ENCODE peak calls at places on chromosome 17, in six cellular contexts. L is mucosa of descending colon, M is NCI-H2029, P is H1, K is HEK293T, C is body of pancreas. Q is an unnamed sample.
A peak's percentile ranks its signal among the peaks of the same experiment; 100 is the strongest.

GRCh38 chr17:30256756-30257506 is 21.4 kb upstream of the SLC6A4 start:
- DNase-seq in L (no peak), M (no peak), P (no peak), K (no peak), C (no peak), Q (no peak)

GRCh38 chr17:72496461-72496860 is 375.6 kb downstream of the SOX9 start:
- DNase-seq in L (no peak), M (no peak), P (no peak), K (no peak), C (no peak), Q (no peak)

GRCh38 chr17:74513987-74514631 is 17.2 kb downstream of the CD300LB start:
- DNase-seq in L (no peak), M (no peak), P (peak; percentile 61), K (peak; percentile 23), C (no peak), Q (no peak)

GRCh38 chr17:42409467-42410351 is 13.3 kb downstream of the CAVIN1 start:
- DNase-seq in L (peak; percentile 25), M (no peak), P (no peak), K (no peak), C (no peak), Q (no peak)

GRCh38 chr17:8665681-8666080 is 35.2 kb upstream of the MYH10 start:
- DNase-seq in L (no peak), M (no peak), P (no peak), K (no peak), C (no peak), Q (no peak)

GRCh38 chr17:77316191-77316641 is 175.4 kb downstream of the SEC14L1 start:
- DNase-seq in L (peak; percentile 30), M (no peak), P (peak; percentile 67), K (no peak), C (no peak), Q (no peak)

GRCh38 chr17:43940630-43941029 is 1.6 kb downstream of the PPY start:
- DNase-seq in L (no peak), M (no peak), P (peak; percentile 83), K (peak; percentile 61), C (no peak), Q (peak; percentile 80)

GRCh38 chr17:15350777-15351486 is 9.5 kb upstream of the TEKT3 start:
- DNase-seq in L (no peak), M (no peak), P (no peak), K (no peak), C (no peak), Q (no peak)

GRCh38 chr17:58641937-58642336 is 49.9 kb downstream of the TEX14 start:
- DNase-seq in L (no peak), M (no peak), P (no peak), K (no peak), C (no peak), Q (no peak)

GRCh38 chr17:69170377-69170776 is 28.7 kb upstream of the ABCA6 start:
- DNase-seq in L (no peak), M (no peak), P (no peak), K (no peak), C (no peak), Q (no peak)

GRCh38 chr17:48544356-48545021 is 420 bp downstream of the HOXB2 start:
- DNase-seq in L (peak; percentile 81), M (peak; percentile 55), P (no peak), K (peak; percentile 70), C (peak; percentile 39), Q (peak; percentile 80)

GRCh38 chr17:78645421-78646295 is 68.5 kb upstream of the DNAH17 start:
- DNase-seq in L (peak; percentile 65), M (no peak), P (no peak), K (no peak), C (peak; percentile 26), Q (no peak)

GRCh38 chr17:70352834-70353233 is 183.5 kb downstream of the KCNJ2 start:
- DNase-seq in L (no peak), M (no peak), P (no peak), K (no peak), C (no peak), Q (no peak)

GRCh38 chr17:57999496-58000017 is 7.5 kb downstream of the SRSF1 start:
- DNase-seq in L (no peak), M (peak; percentile 47), P (no peak), K (peak; percentile 35), C (no peak), Q (peak; percentile 27)

GRCh38 chr17:4604111-4604644 is 19.8 kb downstream of the SMTNL2 start:
- DNase-seq in L (no peak), M (peak; percentile 50), P (no peak), K (peak; percentile 73), C (no peak), Q (no peak)

GRCh38 chr17:69858460-69858859 is 216.6 kb upstream of the KCNJ16 start:
- DNase-seq in L (no peak), M (no peak), P (no peak), K (no peak), C (no peak), Q (no peak)

GRCh38 chr17:81868674-81869220 is 2.4 kb downstream of the ARHGDIA start:
- DNase-seq in L (no peak), M (no peak), P (no peak), K (peak; percentile 36), C (peak; percentile 54), Q (no peak)

GRCh38 chr17:1201132-1201702 is 21.4 kb upstream of the ABR start:
- DNase-seq in L (no peak), M (no peak), P (no peak), K (no peak), C (no peak), Q (no peak)

GRCh38 chr17:52383493-52384100 is 225.1 kb upstream of the CA10 start:
- DNase-seq in L (no peak), M (peak; percentile 86), P (peak; percentile 69), K (peak; percentile 45), C (peak; percentile 67), Q (peak; percentile 65)

GRCh38 chr17:58275417-58275816 is 5.3 kb downstream of the MPO start:
- DNase-seq in L (no peak), M (no peak), P (no peak), K (no peak), C (no peak), Q (no peak)

GRCh38 chr17:82865274-82865673 is 25.5 kb upstream of the ZNF750 start:
- DNase-seq in L (no peak), M (no peak), P (no peak), K (no peak), C (no peak), Q (no peak)

GRCh38 chr17:35555695-35556094 is 4.9 kb downstream of the SLFN14 start:
- DNase-seq in L (no peak), M (no peak), P (no peak), K (no peak), C (no peak), Q (no peak)

Q was measured in nephron progenitor cell.